ENCODE peak calls at places on chromosomes 16 and 17, in five cellular contexts. One of them, this sample, is unnamed. For H3K27me3, the result is how much of the 10 kb centered on the place peaks cover.

GRCh38 chr16:80375973-80376372 is 164.8 kb upstream of the DYNLRB2 start:
- DNase-seq in CD8-positive, alpha-beta memory T cell: no peak
- DNase-seq in RWPE2: no peak
- DNase-seq in lower lobe of right lung: no peak
- DNase-seq in uterus: no peak
- DNase-seq in this sample: no peak

GRCh38 chr16:10584956-10585561 is 4.7 kb upstream of the EMP2 start:
- DNase-seq in CD8-positive, alpha-beta memory T cell: no peak
- DNase-seq in RWPE2: no peak
- DNase-seq in lower lobe of right lung: no peak
- DNase-seq in uterus: no peak
- DNase-seq in this sample: no peak

GRCh38 chr17:45918241-45918745 is 23.9 kb downstream of the MAPT start:
- DNase-seq in CD8-positive, alpha-beta memory T cell: no peak
- DNase-seq in RWPE2: no peak
- DNase-seq in lower lobe of right lung: no peak
- DNase-seq in uterus: no peak
- DNase-seq in this sample: no peak

GRCh38 chr16:47565454-47565853 is 104.3 kb downstream of the PHKB start:
- DNase-seq in CD8-positive, alpha-beta memory T cell: no peak
- DNase-seq in RWPE2: no peak
- DNase-seq in lower lobe of right lung: peak
- DNase-seq in uterus: no peak
- DNase-seq in this sample: peak

GRCh38 chr17:15930426-15930825 is 14.5 kb upstream of the ADORA2B start:
- DNase-seq in CD8-positive, alpha-beta memory T cell: no peak
- DNase-seq in RWPE2: no peak
- DNase-seq in lower lobe of right lung: no peak
- DNase-seq in uterus: no peak
- DNase-seq in this sample: no peak

GRCh38 chr17:58309918-58310259 is 18.7 kb downstream of the TSPOAP1 start:
- DNase-seq in CD8-positive, alpha-beta memory T cell: no peak
- DNase-seq in RWPE2: no peak
- DNase-seq in lower lobe of right lung: no peak
- DNase-seq in uterus: no peak
- DNase-seq in this sample: no peak

GRCh38 chr16:53372942-53373871 is 61.1 kb upstream of the RBL2 start:
- DNase-seq in CD8-positive, alpha-beta memory T cell: peak
- DNase-seq in RWPE2: no peak
- DNase-seq in lower lobe of right lung: peak
- DNase-seq in uterus: no peak
- DNase-seq in this sample: peak

GRCh38 chr17:72843591-72843990 is 248.9 kb downstream of the SLC39A11 start:
- DNase-seq in CD8-positive, alpha-beta memory T cell: no peak
- DNase-seq in RWPE2: no peak
- DNase-seq in lower lobe of right lung: no peak
- DNase-seq in uterus: no peak
- DNase-seq in this sample: no peak

GRCh38 chr17:44197980-44198720 is 1.5 kb downstream of the ATXN7L3 start:
- DNase-seq in CD8-positive, alpha-beta memory T cell: no peak
- DNase-seq in RWPE2: no peak
- DNase-seq in lower lobe of right lung: no peak
- DNase-seq in uterus: no peak
- DNase-seq in this sample: no peak

GRCh38 chr17:42068979-42069378 is 18.6 kb upstream of the C17orf113 start:
- DNase-seq in CD8-positive, alpha-beta memory T cell: no peak
- DNase-seq in RWPE2: no peak
- DNase-seq in lower lobe of right lung: no peak
- DNase-seq in uterus: no peak
- DNase-seq in this sample: no peak

GRCh38 chr17:34254651-34255380 is at the start of gene CCL2:
- DNase-seq in CD8-positive, alpha-beta memory T cell: no peak
- DNase-seq in RWPE2: no peak
- DNase-seq in lower lobe of right lung: peak
- DNase-seq in uterus: peak
- DNase-seq in this sample: peak

GRCh38 chr16:87457724-87458423 is 35.0 kb downstream of the ZCCHC14 start:
- DNase-seq in CD8-positive, alpha-beta memory T cell: no peak
- DNase-seq in RWPE2: peak
- DNase-seq in lower lobe of right lung: no peak
- DNase-seq in uterus: no peak
- DNase-seq in this sample: no peak

GRCh38 chr16:7775072-7775488 is 442.4 kb downstream of the RBFOX1 start:
- DNase-seq in CD8-positive, alpha-beta memory T cell: no peak
- DNase-seq in RWPE2: no peak
- DNase-seq in lower lobe of right lung: no peak
- DNase-seq in uterus: no peak
- DNase-seq in this sample: no peak

GRCh38 chr16:56657555-56658430 is at the start of gene MT1F:
- DNase-seq in CD8-positive, alpha-beta memory T cell: peak
- DNase-seq in RWPE2: peak
- DNase-seq in lower lobe of right lung: peak
- DNase-seq in uterus: peak
- DNase-seq in this sample: peak
- H3K27me3 ChIP-seq in CD8-positive, alpha-beta memory T cell: under half
- H3K27me3 ChIP-seq in RWPE2: under half
- H3K27me3 ChIP-seq in lower lobe of right lung: under half
- H3K27me3 ChIP-seq in uterus: under half
- H3K27me3 ChIP-seq in this sample: under half

GRCh38 chr17:56011406-56012131 is 141.7 kb upstream of the ANKFN1 start:
- DNase-seq in CD8-positive, alpha-beta memory T cell: no peak
- DNase-seq in RWPE2: no peak
- DNase-seq in lower lobe of right lung: no peak
- DNase-seq in uterus: no peak
- DNase-seq in this sample: no peak
- H3K27me3 ChIP-seq in CD8-positive, alpha-beta memory T cell: under half
- H3K27me3 ChIP-seq in RWPE2: under half
- H3K27me3 ChIP-seq in lower lobe of right lung: under half
- H3K27me3 ChIP-seq in uterus: under half
- H3K27me3 ChIP-seq in this sample: under half

DNA sequence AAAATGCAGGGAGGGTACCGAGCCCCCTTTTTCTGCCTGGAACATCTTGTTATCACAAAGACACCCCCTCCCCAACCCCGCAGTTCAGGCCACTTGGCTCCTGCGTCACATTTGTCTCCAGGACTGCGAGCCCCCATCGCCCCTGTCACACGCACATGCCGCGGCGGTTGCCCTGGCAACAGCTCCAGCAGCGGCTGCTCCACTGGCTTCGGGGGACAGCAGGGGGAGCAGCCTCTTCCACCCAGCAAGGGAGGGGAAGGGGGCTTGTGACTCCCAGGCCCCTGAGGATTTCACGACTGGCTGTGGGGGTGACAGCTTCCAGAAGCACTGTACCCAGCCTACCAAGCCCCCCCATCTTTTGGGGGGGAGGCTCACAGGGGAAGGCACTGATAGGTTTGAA is 2.6 kb downstream of the BAIAP3 start:
- DNase-seq in CD8-positive, alpha-beta memory T cell: no peak
- DNase-seq in RWPE2: no peak
- DNase-seq in lower lobe of right lung: no peak
- DNase-seq in uterus: no peak
- DNase-seq in this sample: no peak
- H3K27me3 ChIP-seq in CD8-positive, alpha-beta memory T cell: under half
- H3K27me3 ChIP-seq in RWPE2: under half
- H3K27me3 ChIP-seq in lower lobe of right lung: under half
- H3K27me3 ChIP-seq in uterus: under half
- H3K27me3 ChIP-seq in this sample: under half

DNA sequence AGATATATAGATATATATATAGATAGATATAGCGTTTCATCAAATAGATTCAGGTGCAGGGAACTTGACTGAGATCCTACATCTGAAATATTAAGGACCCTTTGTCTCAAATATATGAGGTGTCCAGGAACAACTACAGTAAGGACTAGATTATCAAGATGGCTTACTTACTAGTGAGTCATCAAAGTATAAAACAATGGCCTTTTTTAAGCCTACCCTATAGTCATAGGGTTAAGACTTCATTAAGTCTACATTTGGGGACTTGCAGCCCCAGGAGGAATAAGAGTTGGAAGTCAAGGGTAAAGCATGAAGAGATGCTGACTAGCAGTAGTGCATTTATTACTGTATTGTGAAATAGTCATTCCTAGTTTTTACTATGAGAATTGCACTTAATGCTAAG is 1023.4 kb downstream of the CDH11 start:
- DNase-seq in CD8-positive, alpha-beta memory T cell: no peak
- DNase-seq in RWPE2: no peak
- DNase-seq in lower lobe of right lung: no peak
- DNase-seq in uterus: no peak
- DNase-seq in this sample: no peak
- H3K27me3 ChIP-seq in CD8-positive, alpha-beta memory T cell: under half
- H3K27me3 ChIP-seq in RWPE2: under half
- H3K27me3 ChIP-seq in lower lobe of right lung: under half
- H3K27me3 ChIP-seq in uterus: under half
- H3K27me3 ChIP-seq in this sample: under half

GRCh38 chr17:74892974-74893911 is at the start of gene FADS6:
- DNase-seq in CD8-positive, alpha-beta memory T cell: no peak
- DNase-seq in RWPE2: no peak
- DNase-seq in lower lobe of right lung: no peak
- DNase-seq in uterus: no peak
- DNase-seq in this sample: no peak
- H3K27me3 ChIP-seq in CD8-positive, alpha-beta memory T cell: under half
- H3K27me3 ChIP-seq in RWPE2: under half
- H3K27me3 ChIP-seq in lower lobe of right lung: half or more
- H3K27me3 ChIP-seq in uterus: under half
- H3K27me3 ChIP-seq in this sample: under half

DNA sequence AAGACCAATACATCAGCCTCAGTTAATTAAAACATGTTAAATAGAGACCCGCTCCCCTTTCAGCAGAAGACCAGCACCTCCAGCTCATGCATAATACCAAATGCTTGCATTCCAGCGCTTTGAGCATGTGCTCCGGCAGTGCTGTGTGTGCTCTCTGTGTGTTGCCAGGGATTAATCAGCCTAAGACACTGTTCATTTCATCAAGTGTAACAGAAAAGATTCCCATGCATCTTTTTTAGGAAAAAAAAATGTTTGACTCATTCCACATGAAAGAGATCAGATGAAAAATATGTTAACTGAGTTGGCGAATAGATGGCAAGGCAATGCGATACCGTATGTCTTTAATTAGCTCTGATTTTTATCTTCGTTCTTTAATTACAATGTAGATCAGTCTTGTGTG is 187.6 kb downstream of the RPTOR start:
- DNase-seq in CD8-positive, alpha-beta memory T cell: no peak
- DNase-seq in RWPE2: no peak
- DNase-seq in lower lobe of right lung: no peak
- DNase-seq in uterus: no peak
- DNase-seq in this sample: no peak
- H3K27me3 ChIP-seq in CD8-positive, alpha-beta memory T cell: under half
- H3K27me3 ChIP-seq in RWPE2: under half
- H3K27me3 ChIP-seq in lower lobe of right lung: under half
- H3K27me3 ChIP-seq in uterus: under half
- H3K27me3 ChIP-seq in this sample: under half

GRCh38 chr17:81391964-81392908 is 3.0 kb upstream of the BAHCC1 start:
- DNase-seq in CD8-positive, alpha-beta memory T cell: no peak
- DNase-seq in RWPE2: no peak
- DNase-seq in lower lobe of right lung: peak
- DNase-seq in uterus: peak
- DNase-seq in this sample: peak
- H3K27me3 ChIP-seq in CD8-positive, alpha-beta memory T cell: half or more
- H3K27me3 ChIP-seq in RWPE2: under half
- H3K27me3 ChIP-seq in lower lobe of right lung: under half
- H3K27me3 ChIP-seq in uterus: under half
- H3K27me3 ChIP-seq in this sample: under half

DNA sequence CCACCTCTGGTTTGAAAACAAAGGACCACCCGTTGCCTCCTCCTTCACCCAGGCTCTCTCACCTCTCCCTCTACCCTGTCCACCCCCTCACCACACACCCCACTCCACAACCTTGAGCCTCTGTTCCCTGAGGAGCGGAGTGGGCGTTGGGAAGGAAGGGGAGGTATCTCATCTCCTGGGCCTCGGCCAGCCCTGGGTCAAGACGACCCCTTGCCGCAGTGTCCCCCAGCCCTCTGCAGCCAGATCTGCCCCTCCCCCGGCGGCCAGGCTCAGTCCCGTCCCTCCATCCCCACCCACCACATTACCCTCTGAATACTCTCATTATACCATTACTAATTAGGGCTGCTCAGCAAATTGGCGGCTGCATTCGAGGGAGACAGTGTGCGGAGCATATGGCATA is 123.3 kb upstream of the LHX1 start:
- DNase-seq in CD8-positive, alpha-beta memory T cell: no peak
- DNase-seq in RWPE2: no peak
- DNase-seq in lower lobe of right lung: no peak
- DNase-seq in uterus: no peak
- DNase-seq in this sample: no peak
- H3K27me3 ChIP-seq in CD8-positive, alpha-beta memory T cell: under half
- H3K27me3 ChIP-seq in RWPE2: under half
- H3K27me3 ChIP-seq in lower lobe of right lung: half or more
- H3K27me3 ChIP-seq in uterus: under half
- H3K27me3 ChIP-seq in this sample: under half

This sample was measured in right cardiac atrium.